ENCODE peak calls at places on chromosomes 2 and 18, in five cellular contexts. U is cardiac muscle cell, R is BE2C, L is hepatocyte, B is tibial nerve. G is an unnamed sample.
A peak's percentile ranks its signal among the peaks of the same experiment; 100 is the strongest.

GRCh38 chr2:168320267-168320666 is 72.9 kb upstream of the STK39 start:
- DNase-seq in L (peak; percentile 13), R (no peak), U (no peak), B (no peak), G (peak; percentile 97)

GRCh38 chr18:58276640-58277456 is 232.8 kb downstream of the NEDD4L start:
- DNase-seq in L (no peak), U (no peak), R (no peak), B (no peak), G (peak; percentile 65)

GRCh38 chr2:181807526-181807925 is 84.0 kb upstream of the ITPRID2 start:
- DNase-seq in R (no peak), L (no peak), B (no peak), U (no peak), G (no peak)

GRCh38 chr2:102094917-102095316 is 47.6 kb upstream of the IL1R1 start:
- DNase-seq in U (no peak), L (peak; percentile 86), B (no peak), R (no peak), G (peak; percentile 95)

GRCh38 chr2:236826727-236827126 is 257.1 kb downstream of the ACKR3 start:
- DNase-seq in B (no peak), L (no peak), U (no peak), R (no peak), G (no peak)

GRCh38 chr18:68942230-68942629 is 144.3 kb downstream of the CCDC102B start:
- DNase-seq in R (no peak), U (no peak), B (no peak), L (no peak), G (no peak)

GRCh38 chr2:33024758-33025157 is 78.0 kb downstream of the LTBP1 start:
- DNase-seq in U (no peak), B (no peak), L (no peak), R (no peak), G (no peak)

GRCh38 chr2:196565106-196565505 is 74.4 kb upstream of the CCDC150 start:
- DNase-seq in B (no peak), L (no peak), R (no peak), U (no peak), G (no peak)

GRCh38 chr2:210318891-210319290 is 3.9 kb upstream of the MYL1 start:
- DNase-seq in B (no peak), U (no peak), R (no peak), L (no peak), G (no peak)

GRCh38 chr2:157932480-157933205 is 56.5 kb upstream of the ACVR1 start:
- DNase-seq in L (peak; percentile 18), U (no peak), B (no peak), R (no peak), G (no peak)

DNA sequence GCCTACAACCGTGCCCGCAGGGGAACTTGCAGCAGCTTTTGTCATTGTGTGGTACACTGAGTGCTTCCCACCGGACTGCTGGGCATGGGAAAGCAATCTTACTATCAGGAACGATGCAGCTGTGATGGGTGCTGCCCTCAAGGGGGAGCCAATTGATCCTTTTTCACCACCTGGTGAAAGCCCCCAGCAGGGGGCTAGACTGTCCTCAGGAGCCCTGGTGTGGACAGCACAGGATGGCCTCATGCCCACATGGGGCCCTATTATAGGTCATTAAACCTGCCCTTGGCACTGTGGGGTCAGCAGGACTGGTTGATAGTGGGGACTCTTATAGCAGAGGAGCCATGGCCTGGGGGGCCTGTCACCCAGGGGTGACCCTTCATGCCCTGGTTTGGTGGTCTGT is 172.2 kb downstream of the GLI2 start:
- DNase-seq in L (no peak), B (no peak), U (no peak), R (no peak), G (no peak)
- TF ChIP-seq CTCF in L (no peak), B (no peak), U (peak; percentile 24), R (peak; percentile 21), G (peak; percentile 7)

GRCh38 chr18:79418642-79419041 is 22.9 kb downstream of the NFATC1 start:
- DNase-seq in U (no peak), R (no peak), B (no peak), L (no peak), G (no peak)
- H3K27me3 ChIP-seq in U (no peaks in the 10 kb centered on the region), R (no peaks in the 10 kb centered on the region), B (no peaks in the 10 kb centered on the region), L (no peaks in the 10 kb centered on the region), G (no peaks in the 10 kb centered on the region)

DNA sequence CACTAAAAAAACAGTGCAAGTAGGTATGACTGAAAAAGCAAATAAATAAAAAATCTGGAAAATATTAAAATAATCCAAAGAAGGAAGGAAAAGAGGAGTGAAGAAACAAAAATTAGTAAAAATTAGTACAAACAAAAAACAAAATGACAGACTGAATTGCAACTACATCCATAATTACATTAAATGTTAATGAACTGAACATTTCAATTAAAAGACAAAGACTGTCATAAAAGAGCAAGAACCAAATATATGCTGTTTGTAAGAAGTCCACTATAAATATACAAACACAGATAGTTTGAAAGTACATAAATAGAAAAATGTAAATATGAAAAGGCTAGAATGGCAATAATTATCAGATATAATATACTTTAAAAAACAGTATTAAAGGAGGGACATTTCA is 267.6 kb downstream of the WDPCP start:
- DNase-seq in R (no peak), U (no peak), B (no peak), L (no peak), G (no peak)
- H3K36me3 ChIP-seq in R (no peaks in the 10 kb centered on the region), U (no peaks in the 10 kb centered on the region), B (no peaks in the 10 kb centered on the region), L (no peaks in the 10 kb centered on the region), G (no peaks in the 10 kb centered on the region)

DNA sequence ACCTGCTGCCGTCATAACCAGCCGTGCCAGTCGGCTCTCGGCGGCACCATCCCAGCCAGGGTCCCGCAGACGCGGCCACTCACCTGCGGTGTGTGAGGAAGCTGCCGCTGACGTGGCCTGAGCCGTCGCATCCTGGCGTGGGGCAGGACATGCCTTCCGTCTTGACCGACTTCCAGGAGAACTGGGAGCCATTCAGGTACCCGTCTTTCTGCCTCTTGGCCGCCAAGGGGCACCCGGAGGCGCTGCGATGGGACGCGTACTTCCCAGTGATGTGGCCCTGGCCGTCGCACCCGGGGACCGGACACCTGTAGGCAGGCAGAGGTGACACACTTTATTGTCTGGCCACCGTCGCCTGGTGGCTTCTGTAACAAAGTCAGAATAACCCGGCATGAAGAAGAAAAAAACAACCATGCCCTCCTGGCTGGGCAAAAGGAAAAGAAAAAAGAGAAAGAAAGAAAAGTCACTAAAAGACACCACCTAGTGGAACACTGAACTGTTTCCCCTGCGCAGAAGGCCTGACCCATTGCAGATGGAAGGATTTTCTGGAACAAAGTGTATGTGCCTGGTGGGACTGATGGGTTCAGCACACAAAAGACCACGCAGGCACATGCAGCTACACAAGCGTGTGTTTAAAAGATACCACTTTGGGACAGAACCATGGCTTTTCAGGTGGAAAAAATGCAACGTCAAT is 94.9 kb upstream of the PXDN start:
- DNase-seq in U (no peak), B (no peak), L (no peak), R (no peak), G (no peak)
- TF ChIP-seq CTCF in U (no peak), B (no peak), L (peak; percentile 6), R (no peak), G (no peak)

G was measured in bronchial epithelial cell.